ENCODE peak calls at places on chromosomes 13 and 19, in seven cellular contexts. D is stimulated activated CD4-positive, alpha-beta T cell treated with anti-CD3 and anti-CD28 coated beads, Interleukin-1b, Interleukin-23, amount 100 ng/mL, for 1 hour; H is amygdala; J is glutamatergic neuron; Q is thyroid gland; U is anterior cingulate cortex; G is substantia nigra. C is an unnamed sample.

GRCh38 chr13:107806726-107807125 is 408.6 kb downstream of the LIG4 start:
- DNase-seq in D (no peak), H (no peak), J (no peak), Q (no peak), U (no peak), G (no peak), C (no peak)

GRCh38 chr13:95059306-95059705 is 241.9 kb downstream of the ABCC4 start:
- DNase-seq in D (no peak), H (no peak), J (no peak), Q (no peak), U (no peak), G (no peak), C (no peak)

GRCh38 chr13:103799028-103799427 is 732.8 kb upstream of the SLC10A2 start:
- DNase-seq in D (no peak), H (no peak), J (no peak), Q (no peak), U (no peak), G (no peak), C (no peak)

GRCh38 chr13:100800283-100800875 is 125.8 kb upstream of the TMTC4 start:
- DNase-seq in D (no peak), H (no peak), J (no peak), Q (no peak), U (no peak), G (no peak), C (no peak)

GRCh38 chr19:2618611-2619010 is 83.9 kb downstream of the GNG7 start:
- DNase-seq in D (peak; percentile 72), H (no peak), J (no peak), Q (peak; percentile 38), U (no peak), G (peak; percentile 44), C (no peak)

GRCh38 chr19:58585442-58586130 is 12.5 kb upstream of the MZF1 start:
- DNase-seq in D (no peak), H (no peak), J (no peak), Q (no peak), U (no peak), G (no peak), C (no peak)

GRCh38 chr13:97715763-97716162 is 237.7 kb upstream of the IPO5 start:
- DNase-seq in D (no peak), H (no peak), J (no peak), Q (no peak), U (no peak), G (no peak), C (no peak)

GRCh38 chr19:45403781-45404556 is 900 bp downstream of the PPP1R13L start:
- DNase-seq in D (no peak), H (no peak), J (peak; percentile 60), Q (peak; percentile 66), U (no peak), G (no peak), C (no peak)

GRCh38 chr13:60165391-60166099 is 1.8 kb upstream of the DIAPH3 start:
- DNase-seq in D (no peak), H (no peak), J (no peak), Q (no peak), U (no peak), G (no peak), C (no peak)

GRCh38 chr13:114053026-114053425 is 79.2 kb upstream of the C13orf46 start:
- DNase-seq in D (no peak), H (no peak), J (no peak), Q (no peak), U (no peak), G (no peak), C (no peak)

GRCh38 chr19:14686411-14686810 is 3.4 kb upstream of the ZNF333 start:
- DNase-seq in D (no peak), H (no peak), J (no peak), Q (no peak), U (no peak), G (no peak), C (no peak)

GRCh38 chr13:41605319-41606285 is 148.3 kb downstream of the RGCC start:
- DNase-seq in D (no peak), H (no peak), J (no peak), Q (no peak), U (no peak), G (no peak), C (no peak)

GRCh38 chr13:76799696-76800095 is 86.5 kb downstream of the KCTD12 start:
- DNase-seq in D (no peak), H (no peak), J (no peak), Q (no peak), U (no peak), G (no peak), C (no peak)

GRCh38 chr19:41957838-41958366 is 1.2 kb downstream of the RABAC1 start:
- DNase-seq in D (no peak), H (peak; percentile 2), J (peak; percentile 70), Q (peak; percentile 81), U (peak; percentile 2), G (peak; percentile 45), C (peak; percentile 72)

C was measured in H1.